ENCODE peak calls at places on chromosome 12, in nine cellular contexts. X, L, P, D, U, A, H, T and S are unnamed samples.
A peak's percentile ranks its signal among the peaks of the same experiment; 100 is the strongest.

GRCh38 chr12:95848575-95849388 is 10.0 kb upstream of the SNRPF start:
- DNase-seq in U (peak; percentile 59), L (no peak), H (no peak), A (peak; percentile 22), T (no peak), D (peak; percentile 39), P (no peak), X (no peak), S (no peak)

GRCh38 chr12:6807170-6807569 is 14.5 kb upstream of the GPR162 start:
- DNase-seq in L (no peak), P (no peak), H (no peak), T (no peak), X (no peak), A (no peak), U (no peak), D (no peak), S (no peak)

GRCh38 chr12:96093543-96094196 is 58.3 kb upstream of the LTA4H start:
- DNase-seq in H (no peak), P (no peak), T (no peak), D (no peak), L (no peak), U (peak; percentile 95), A (no peak), X (no peak), S (no peak)

GRCh38 chr12:104303538-104304151 is at the start of gene EID3:
- DNase-seq in H (no peak), T (peak; percentile 93), U (no peak), P (peak; percentile 40), X (no peak), D (peak; percentile 82), A (no peak), L (peak; percentile 90), S (no peak)

GRCh38 chr12:1851126-1851791 is 30.9 kb downstream of the LRTM2 start:
- DNase-seq in H (peak; percentile 8), U (peak; percentile 20), X (peak; percentile 71), A (peak; percentile 41), D (peak; percentile 68), L (no peak), P (peak; percentile 33), T (no peak), S (peak; percentile 75)

GRCh38 chr12:121668750-121669524 is 517 bp downstream of the MORN3 start:
- DNase-seq in X (peak; percentile 15), D (peak; percentile 21), L (no peak), P (no peak), H (no peak), T (no peak), U (peak; percentile 41), A (no peak), S (no peak)

GRCh38 chr12:74602881-74603523 is 65.4 kb downstream of the ATXN7L3B start:
- DNase-seq in T (no peak), H (no peak), A (no peak), D (peak; percentile 4), P (no peak), U (no peak), X (no peak), L (no peak), S (no peak)

GRCh38 chr12:89216141-89216952 is 136.0 kb downstream of the DUSP6 start:
- DNase-seq in A (no peak), D (no peak), X (no peak), T (no peak), P (no peak), U (no peak), H (no peak), L (no peak), S (no peak)

GRCh38 chr12:126432780-126433179 is 1367.5 kb downstream of the AACS start:
- DNase-seq in D (no peak), H (no peak), P (no peak), T (no peak), A (no peak), U (no peak), L (no peak), X (no peak), S (no peak)

GRCh38 chr12:104623920-104624319 is 167.2 kb downstream of the CHST11 start:
- DNase-seq in T (no peak), U (peak; percentile 4), P (no peak), D (no peak), A (no peak), L (no peak), X (no peak), H (no peak), S (no peak)

GRCh38 chr12:84484796-84485195 is 427.8 kb downstream of the SLC6A15 start:
- DNase-seq in L (no peak), D (no peak), X (no peak), U (no peak), P (no peak), A (no peak), H (no peak), T (no peak), S (no peak)

GRCh38 chr12:119804011-119804641 is 73.0 kb downstream of the CIT start:
- DNase-seq in P (peak; percentile 26), A (peak; percentile 76), T (no peak), L (peak; percentile 47), H (no peak), X (peak; percentile 34), U (peak; percentile 58), D (peak; percentile 55), S (peak; percentile 57)